ENCODE peak calls at places on chromosome 6, in eight cellular contexts. Z, U, N, A, G, R, T and M are unnamed samples.

GRCh38 chr6:169571123-169571962 is 130.5 kb downstream of the WDR27 start:
- DNase-seq in R (no peak), A (peak; percentile 25), T (no peak), U (no peak), N (no peak), Z (no peak), G (no peak), M (no peak)

GRCh38 chr6:25922301-25922700 is 8.2 kb downstream of the SLC17A2 start:
- DNase-seq in A (peak; percentile 6), Z (no peak), U (peak; percentile 61), T (no peak), N (no peak), G (no peak), R (no peak), M (no peak)

GRCh38 chr6:33815854-33816253 is 12.1 kb upstream of the MLN start:
- DNase-seq in A (peak; percentile 14), N (peak; percentile 58), U (no peak), Z (no peak), T (peak; percentile 70), R (peak; percentile 54), G (no peak), M (no peak)

GRCh38 chr6:25769983-25770382 is 15.4 kb downstream of the SLC17A4 start:
- DNase-seq in N (no peak), U (no peak), G (no peak), R (no peak), A (no peak), Z (no peak), T (peak; percentile 52), M (no peak)

GRCh38 chr6:84618046-84618752 is 146.2 kb downstream of the TBX18 start:
- DNase-seq in T (no peak), U (no peak), R (no peak), A (peak; percentile 91), G (no peak), N (no peak), Z (no peak), M (no peak)

GRCh38 chr6:56953597-56954388 is 1.1 kb upstream of the BEND6 start:
- DNase-seq in G (no peak), N (no peak), A (peak; percentile 53), U (no peak), T (no peak), R (no peak), Z (no peak), M (no peak)

GRCh38 chr6:56889492-56889891 is 65.4 kb upstream of the BEND6 start:
- DNase-seq in Z (no peak), U (no peak), G (no peak), T (no peak), A (no peak), R (no peak), N (no peak), M (no peak)

GRCh38 chr6:56595490-56596122 is 47.1 kb downstream of the DST start:
- DNase-seq in T (peak; percentile 51), A (peak; percentile 52), G (no peak), Z (no peak), N (peak; percentile 47), U (no peak), R (peak; percentile 8), M (no peak)

GRCh38 chr6:137237413-137238170 is 18.4 kb upstream of the IFNGR1 start:
- DNase-seq in U (no peak), R (no peak), A (peak; percentile 56), N (no peak), G (no peak), T (peak; percentile 8), Z (no peak), M (no peak)

GRCh38 chr6:36550473-36551000 is 3.3 kb upstream of the STK38 start:
- DNase-seq in G (no peak), A (no peak), N (no peak), R (no peak), T (no peak), U (no peak), Z (no peak), M (no peak)

GRCh38 chr6:44304282-44305199 is 8.6 kb downstream of the AARS2 start:
- DNase-seq in R (no peak), Z (peak; percentile 37), N (peak; percentile 68), T (peak; percentile 58), G (no peak), U (no peak), A (peak; percentile 53), M (no peak)

GRCh38 chr6:30156262-30156599 is 4.8 kb downstream of the TRIM10 start:
- DNase-seq in A (peak; percentile 47), Z (no peak), R (no peak), N (no peak), G (no peak), U (peak; percentile 69), T (no peak), M (no peak)

GRCh38 chr6:88913471-88913870 is 49.9 kb downstream of the RNGTT start:
- DNase-seq in Z (no peak), G (no peak), R (no peak), T (no peak), U (no peak), N (no peak), A (no peak), M (no peak)

GRCh38 chr6:82067021-82067420 is 180.5 kb downstream of the IBTK start:
- DNase-seq in G (no peak), N (no peak), Z (no peak), T (peak; percentile 37), A (no peak), U (no peak), R (no peak), M (no peak)

GRCh38 chr6:49541210-49541724 is 9.2 kb upstream of the C6orf141 start:
- DNase-seq in A (peak; percentile 95), N (no peak), U (no peak), G (no peak), R (no peak), Z (no peak), T (no peak), M (no peak)

GRCh38 chr6:53066059-53066406 is 829 bp downstream of the FBXO9 start:
- DNase-seq in G (no peak), A (peak; percentile 38), U (no peak), Z (peak; percentile 10), R (no peak), T (peak; percentile 21), N (peak; percentile 44), M (no peak)